ENCODE peak calls at places on chromosomes 5 and 9, in ten cellular contexts. J is GM12891, D is AML-193, V is H54, L is iris pigment epithelial cell, X is RPMI7951, Y is fibroblast of villous mesenchyme, O is GM18507, A is amniotic epithelial cell, R is heart right ventricle. K is an unnamed sample.
A peak's percentile ranks its signal among the peaks of the same experiment; 100 is the strongest.

GRCh38 chr5:674630-675011 is 18.5 kb downstream of the TPPP start:
- DNase-seq in L (no peak), R (no peak), Y (no peak), O (no peak), J (no peak), V (no peak), X (no peak), A (no peak), D (no peak), K (no peak)

GRCh38 chr9:70081120-70081495 is 37.5 kb downstream of the MAMDC2 start:
- DNase-seq in L (peak; percentile 82), J (no peak), D (no peak), X (peak; percentile 86), R (no peak), V (peak; percentile 15), Y (peak; percentile 66), O (no peak), A (peak; percentile 88), K (no peak)

GRCh38 chr5:110361501-110361900 is 365.0 kb downstream of the TMEM232 start:
- DNase-seq in A (peak; percentile 32), Y (no peak), D (no peak), V (no peak), L (peak; percentile 10), R (no peak), J (no peak), X (no peak), O (no peak), K (no peak)

GRCh38 chr9:6924988-6925563 is 167.3 kb downstream of the KDM4C start:
- DNase-seq in A (no peak), X (no peak), O (no peak), R (no peak), D (no peak), J (no peak), Y (no peak), L (no peak), V (no peak), K (no peak)

GRCh38 chr9:88874391-88874790 is 116.9 kb upstream of the S1PR3 start:
- DNase-seq in J (no peak), A (no peak), R (no peak), L (no peak), O (no peak), X (peak; percentile 61), D (no peak), V (no peak), Y (peak; percentile 8), K (no peak)

GRCh38 chr9:115373000-115373709 is 255.2 kb upstream of the TNC start:
- DNase-seq in L (peak; percentile 96), Y (peak; percentile 86), R (no peak), V (peak; percentile 81), O (peak; percentile 3), D (no peak), X (peak; percentile 97), A (peak; percentile 97), J (no peak), K (peak; percentile 53)

GRCh38 chr5:95903838-95904237 is 57.8 kb downstream of the ELL2 start:
- DNase-seq in X (no peak), J (no peak), L (no peak), R (no peak), O (no peak), Y (no peak), D (no peak), V (no peak), A (no peak), K (no peak)

GRCh38 chr9:22237497-22238363 is 208.9 kb upstream of the DMRTA1 start:
- DNase-seq in Y (peak; percentile 84), X (peak; percentile 87), J (no peak), A (peak; percentile 95), D (no peak), L (peak; percentile 96), R (no peak), O (no peak), V (no peak), K (no peak)

GRCh38 chr5:89343666-89344065 is 460.7 kb upstream of the MEF2C start:
- DNase-seq in V (no peak), Y (no peak), L (peak; percentile 8), R (no peak), X (no peak), O (peak; percentile 32), J (no peak), D (no peak), A (no peak), K (no peak)

GRCh38 chr5:180130291-180130869 is 58.8 kb upstream of the RNF130 start:
- DNase-seq in A (no peak), V (no peak), L (no peak), J (no peak), X (no peak), O (no peak), D (no peak), Y (no peak), R (no peak), K (no peak)

GRCh38 chr5:38607930-38608545 is 51.6 kb upstream of the LIFR start:
- DNase-seq in R (no peak), A (peak; percentile 90), V (no peak), D (no peak), O (no peak), J (no peak), Y (peak; percentile 72), L (peak; percentile 95), X (peak; percentile 60), K (no peak)

GRCh38 chr5:134819404-134819963 is 26.3 kb upstream of the C5orf24 start:
- DNase-seq in R (no peak), O (no peak), V (no peak), A (no peak), X (no peak), J (no peak), D (no peak), L (no peak), Y (peak; percentile 16), K (no peak)

GRCh38 chr5:88660326-88660946 is 222.5 kb downstream of the MEF2C start:
- DNase-seq in V (no peak), X (peak; percentile 91), O (no peak), Y (no peak), L (no peak), R (no peak), D (no peak), A (peak; percentile 4), J (no peak), K (peak; percentile 80)

GRCh38 chr9:124776952-124777645 is at the start of gene OLFML2A:
- DNase-seq in O (no peak), Y (no peak), X (peak; percentile 57), V (no peak), J (peak; percentile 49), D (no peak), A (no peak), L (no peak), R (peak; percentile 47), K (peak; percentile 33)

GRCh38 chr5:113384787-113385186 is 50.0 kb downstream of the TSSK1B start:
- DNase-seq in X (no peak), A (no peak), V (no peak), D (no peak), J (no peak), O (no peak), L (no peak), Y (no peak), R (no peak), K (no peak)